ENCODE peak calls at places on chromosomes 12 and 14, in five cellular contexts. U is fibroblast of mammary gland; R is stimulated activated CD4-positive, alpha-beta T cell treated with anti-CD3 and anti-CD28 coated beads, TNF-alpha, amount 100 ng/mL, for 4 hours; G is AG04450; C is upper lobe of right lung. M is an unnamed sample.

GRCh38 chr12:121799842-121800693 is 3.7 kb upstream of the SETD1B start:
- DNase-seq in U (peak; percentile 88), R (peak; percentile 64), G (peak; percentile 63), C (peak; percentile 97), M (no peak)

GRCh38 chr12:131915774-131916173 is 13.3 kb upstream of the PUS1 start:
- DNase-seq in U (no peak), R (no peak), G (no peak), C (peak; percentile 62), M (no peak)

GRCh38 chr12:58412466-58412865 is 471.1 kb downstream of the ATP23 start:
- DNase-seq in U (peak; percentile 13), R (no peak), G (no peak), C (no peak), M (no peak)

GRCh38 chr12:53974084-53975018 is at the start of gene HOTAIR:
- DNase-seq in U (no peak), R (no peak), G (no peak), C (no peak), M (no peak)

GRCh38 chr14:75435473-75435872 is 7.7 kb downstream of the JDP2 start:
- DNase-seq in U (no peak), R (no peak), G (no peak), C (no peak), M (no peak)

GRCh38 chr12:25553083-25553482 is at the start of gene LMNTD1:
- DNase-seq in U (peak; percentile 78), R (no peak), G (no peak), C (no peak), M (no peak)

GRCh38 chr12:107337354-107338095 is 244.2 kb upstream of the CRY1 start:
- DNase-seq in U (peak; percentile 57), R (no peak), G (no peak), C (no peak), M (no peak)

GRCh38 chr12:79983969-79984629 is 49.2 kb upstream of the PPP1R12A start:
- DNase-seq in U (peak; percentile 69), R (no peak), G (no peak), C (no peak), M (peak; percentile 4)

GRCh38 chr14:97713023-97713422 is 915.8 kb downstream of the VRK1 start:
- DNase-seq in U (peak; percentile 70), R (no peak), G (no peak), C (no peak), M (no peak)

GRCh38 chr14:53180272-53181221 is 27.4 kb upstream of the DDHD1 start:
- DNase-seq in U (peak; percentile 52), R (peak; percentile 12), G (no peak), C (no peak), M (no peak)

M was measured in HFF-Myc.